ENCODE peak calls at places on chromosomes 13 and 19, in six cellular contexts. K is Peyer's patch, Q is GM10248, I is GM23338, R is gastrocnemius medialis, P is transverse colon. L is an unnamed sample.

GRCh38 chr13:26985285-26985878 is 186.2 kb downstream of the USP12 start:
- DNase-seq in K (peak), Q (peak), I (peak), P (peak), R (peak), L (peak)

GRCh38 chr19:48506138-48506733 is 5.4 kb downstream of the LMTK3 start:
- DNase-seq in R (no peak), P (no peak), K (no peak), I (peak), Q (peak), L (peak)

GRCh38 chr13:28584873-28585317 is 74.0 kb upstream of the POMP start:
- DNase-seq in K (no peak), R (no peak), Q (no peak), I (no peak), P (no peak), L (no peak)

GRCh38 chr19:58277748-58278147 is 1.0 kb upstream of the ZNF8 start:
- DNase-seq in I (no peak), Q (no peak), P (no peak), K (no peak), R (no peak), L (no peak)

GRCh38 chr13:73822671-73823592 is 311.3 kb downstream of the KLF12 start:
- DNase-seq in I (no peak), K (no peak), Q (no peak), P (no peak), R (no peak), L (no peak)

GRCh38 chr13:53285896-53286430 is 257.4 kb downstream of the OLFM4 start:
- DNase-seq in Q (no peak), P (no peak), I (no peak), R (no peak), K (no peak), L (no peak)

GRCh38 chr13:26540319-26540718 is 17.2 kb upstream of the WASF3 start:
- DNase-seq in I (no peak), P (no peak), K (no peak), R (no peak), Q (no peak), L (no peak)

GRCh38 chr13:27177852-27178251 is 6.2 kb upstream of the USP12 start:
- DNase-seq in R (no peak), P (no peak), I (peak), Q (no peak), K (no peak), L (peak)

GRCh38 chr13:55432814-55433213 is 1707.9 kb upstream of the PRR20A start:
- DNase-seq in I (no peak), Q (no peak), K (no peak), P (no peak), R (no peak), L (no peak)

DNA sequence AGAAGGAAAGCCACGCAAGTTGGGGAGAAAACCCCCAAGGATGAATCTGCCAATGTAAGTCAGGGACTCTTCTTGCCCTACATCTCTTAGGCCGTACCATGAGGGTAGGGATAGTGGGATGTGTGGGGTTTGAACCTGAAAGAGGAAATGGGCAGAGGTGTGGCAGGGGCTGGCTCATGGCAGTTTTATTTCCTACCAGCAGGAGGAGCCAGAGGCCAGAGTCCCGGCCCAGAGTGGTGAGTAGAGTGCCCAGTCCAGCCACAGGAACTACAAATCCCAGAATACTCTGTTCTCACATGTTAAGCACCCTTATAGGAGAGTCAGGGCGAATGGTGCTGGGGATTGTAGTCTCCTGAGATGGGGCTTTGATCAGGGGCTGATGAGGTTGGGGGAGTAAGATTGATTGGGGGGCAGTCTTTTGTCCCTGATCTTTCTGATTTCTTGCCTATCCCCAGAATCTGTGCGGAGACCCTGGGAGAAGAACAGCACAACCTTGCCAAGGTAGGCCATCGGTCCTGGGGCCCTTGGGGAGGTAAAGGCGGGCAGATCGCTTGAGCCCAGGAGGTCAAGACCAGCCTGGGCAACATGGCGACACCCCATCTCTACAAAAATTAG is 16.5 kb downstream of the VASP start:
- DNase-seq in R (peak), I (peak), Q (peak), P (peak), K (peak), L (peak)
- TF ChIP-seq CTCF in R (peak), I (peak), Q (peak), P (peak), K (peak), L (peak)

GRCh38 chr19:8690753-8691539 is 7.6 kb downstream of the ACTL9 start:
- DNase-seq in P (no peak), R (no peak), K (no peak), Q (no peak), I (no peak), L (no peak)
- TF ChIP-seq CTCF in P (no peak), R (no peak), K (no peak), Q (no peak), I (no peak), L (no peak)

GRCh38 chr13:75511226-75511625 is 26.4 kb downstream of the COMMD6 start:
- DNase-seq in I (no peak), R (no peak), Q (no peak), K (no peak), P (no peak), L (no peak)

GRCh38 chr13:75505966-75506365 is 24.0 kb upstream of the TBC1D4 start:
- DNase-seq in Q (no peak), R (no peak), I (no peak), P (no peak), K (no peak), L (no peak)

GRCh38 chr13:75505327-75505726 is 23.4 kb upstream of the TBC1D4 start:
- DNase-seq in R (no peak), P (no peak), Q (no peak), I (no peak), K (no peak), L (no peak)

GRCh38 chr13:75508002-75508548 is 26.1 kb upstream of the TBC1D4 start:
- DNase-seq in P (no peak), Q (no peak), R (no peak), K (no peak), I (no peak), L (no peak)

DNA sequence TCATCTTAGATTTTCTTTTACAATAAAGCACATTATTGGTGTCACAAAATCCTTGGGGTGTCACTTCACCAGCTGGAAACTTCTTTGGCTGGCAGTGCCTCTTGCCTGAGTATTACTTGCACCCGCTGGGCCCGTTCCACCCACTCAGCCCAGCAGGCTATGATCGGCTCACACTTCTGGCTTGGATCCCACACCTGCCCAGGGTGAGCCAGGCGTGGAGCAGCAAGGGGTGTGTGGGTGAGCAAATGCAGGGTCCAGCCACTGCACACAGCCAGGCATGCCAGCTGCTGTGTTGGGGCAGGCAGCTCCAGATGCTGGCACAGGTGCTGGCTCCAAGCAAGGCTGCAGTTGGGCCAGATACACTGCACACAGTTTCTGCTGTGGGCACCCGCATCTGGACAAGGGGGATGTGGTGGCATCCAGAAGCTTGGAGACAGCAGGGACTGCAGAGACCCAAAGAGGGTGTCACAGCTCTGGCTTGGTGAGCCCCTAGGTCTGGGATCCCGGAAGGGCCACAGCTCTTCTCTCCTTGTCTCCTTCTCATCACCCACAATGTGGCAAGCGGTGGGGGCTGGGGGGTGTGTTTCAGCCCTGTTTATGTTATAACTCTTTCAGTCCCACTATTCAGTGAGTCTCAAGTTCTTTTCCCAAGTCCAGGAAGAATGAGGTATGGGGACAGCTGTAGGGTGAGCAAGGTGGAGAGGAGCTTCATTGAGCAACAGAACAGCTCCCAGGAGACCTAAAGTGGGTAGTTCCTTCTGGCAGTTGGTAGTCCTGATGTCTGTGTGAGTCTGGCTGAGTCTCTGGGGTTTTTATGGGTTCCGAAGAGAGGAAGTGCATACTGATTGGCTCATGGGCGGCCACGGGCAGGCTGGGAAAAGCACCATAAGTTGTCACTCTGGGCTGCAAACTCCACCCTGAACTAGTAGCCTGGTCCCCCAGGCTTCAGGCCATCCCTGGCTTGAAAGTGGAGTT is 25.3 kb upstream of the TBC1D4 start:
- DNase-seq in R (no peak), P (no peak), I (no peak), Q (no peak), K (no peak), L (no peak)
- TF ChIP-seq CTCF in R (no peak), P (no peak), I (no peak), Q (no peak), K (no peak), L (no peak)

DNA sequence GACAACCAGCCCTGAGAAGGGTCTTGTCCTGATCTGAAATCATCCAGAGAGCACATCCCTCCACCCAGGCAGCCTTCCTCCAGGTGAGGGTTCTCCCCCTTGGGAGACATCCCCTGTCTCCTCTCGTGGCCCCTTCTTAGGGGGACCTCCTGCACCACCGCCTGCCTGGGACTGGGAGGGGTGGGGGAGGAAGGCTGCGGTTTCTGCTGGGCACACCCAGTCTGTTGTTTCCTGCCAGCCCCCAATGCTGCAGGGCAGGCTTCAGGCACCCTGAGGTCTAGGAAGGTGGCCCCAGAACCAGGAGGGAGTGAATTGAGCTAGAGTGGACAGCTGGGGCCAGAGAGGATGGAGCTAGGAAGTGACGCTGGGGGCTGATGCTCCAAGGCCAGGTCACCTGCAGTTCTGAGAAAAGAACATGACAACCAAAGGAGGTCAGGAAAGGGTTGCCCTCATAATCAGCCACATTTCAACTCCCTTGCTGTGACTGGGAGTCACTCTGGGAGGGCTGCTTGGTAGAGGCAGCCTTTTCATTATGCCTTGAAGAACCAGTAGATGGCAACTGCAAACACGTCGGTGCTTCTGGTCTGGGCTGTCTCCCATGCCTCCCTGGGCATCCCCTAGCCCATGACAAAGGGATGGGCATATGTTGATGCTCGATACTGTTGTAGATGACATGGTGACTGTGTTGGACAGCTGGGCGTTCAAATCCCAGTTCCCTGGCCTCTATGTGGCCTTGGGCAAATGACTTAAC is 1.4 kb downstream of the ARHGEF18 start:
- DNase-seq in I (no peak), Q (no peak), P (peak), K (peak), R (no peak), L (no peak)
- TF ChIP-seq CTCF in I (no peak), Q (no peak), P (no peak), K (no peak), R (no peak), L (no peak)

DNA sequence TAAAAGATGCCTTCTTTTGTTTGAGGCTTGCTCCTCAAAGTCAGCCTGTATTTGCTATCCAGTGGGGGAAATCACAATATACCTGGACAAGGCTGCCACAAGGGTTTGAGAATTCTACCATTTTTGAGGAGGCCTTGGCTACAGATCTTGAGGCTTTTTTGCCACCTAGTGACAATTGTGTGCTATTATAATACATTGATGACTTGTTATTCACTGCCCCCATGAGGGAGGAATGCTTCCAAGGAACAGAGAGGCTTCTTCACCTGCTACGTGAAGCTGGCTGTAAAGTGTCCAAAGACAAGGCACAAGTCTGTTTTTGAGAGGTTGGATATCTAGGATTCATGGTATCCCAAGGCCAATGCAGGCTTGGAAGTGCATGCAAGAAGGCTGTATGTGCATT is 72.5 kb downstream of the ZNF708 start:
- DNase-seq in P (no peak), I (peak), K (no peak), Q (no peak), R (no peak), L (no peak)
- TF ChIP-seq CTCF in P (no peak), I (peak), K (no peak), Q (no peak), R (no peak), L (peak)

GRCh38 chr13:23711355-23711754 is 141.1 kb downstream of the TNFRSF19 start:
- DNase-seq in I (no peak), Q (no peak), R (no peak), P (no peak), K (no peak), L (no peak)

GRCh38 chr13:23714672-23715071 is 144.5 kb downstream of the TNFRSF19 start:
- DNase-seq in I (no peak), Q (no peak), P (no peak), K (no peak), R (no peak), L (no peak)

GRCh38 chr13:23718916-23719470 is 148.8 kb downstream of the TNFRSF19 start:
- DNase-seq in Q (no peak), I (no peak), R (no peak), K (no peak), P (no peak), L (no peak)

GRCh38 chr13:23715762-23716235 is 145.6 kb downstream of the TNFRSF19 start:
- DNase-seq in Q (peak), R (no peak), K (no peak), P (no peak), I (peak), L (peak)

DNA sequence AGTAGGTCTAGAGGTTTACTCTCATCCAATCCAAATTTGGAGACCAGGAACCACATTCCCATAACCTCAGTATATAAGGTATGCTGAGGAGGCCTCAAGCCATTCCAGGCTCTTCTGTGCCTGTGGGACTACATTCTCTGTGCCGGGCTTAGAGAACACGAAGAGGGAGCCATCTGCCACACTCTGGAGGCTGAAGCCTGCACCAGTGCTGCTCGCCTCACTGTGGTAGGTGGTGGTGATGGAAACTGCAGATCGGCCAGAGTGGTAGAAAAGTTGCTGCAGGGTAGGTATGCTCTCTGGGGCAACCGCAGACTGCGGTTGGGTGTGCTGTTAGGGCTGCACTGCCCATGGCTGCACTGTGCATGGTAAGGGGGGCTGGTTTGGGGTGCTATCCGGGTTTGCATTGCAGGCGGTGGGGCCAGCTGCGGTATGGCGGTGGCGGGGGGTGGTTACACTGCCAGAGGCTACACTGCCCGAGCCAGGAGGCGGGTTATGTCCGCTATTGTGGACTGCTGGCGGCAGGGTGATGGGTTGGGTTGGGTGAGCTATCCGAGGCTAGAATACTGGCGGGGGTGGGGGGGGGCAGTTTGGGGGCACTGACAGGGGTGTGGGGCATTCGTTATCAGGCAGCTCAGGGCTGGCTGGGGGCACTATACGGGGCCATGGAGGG is 145.0 kb downstream of the TNFRSF19 start:
- DNase-seq in P (no peak), Q (no peak), R (no peak), I (peak), K (no peak), L (no peak)
- TF ChIP-seq CTCF in P (no peak), Q (no peak), R (no peak), I (peak), K (no peak), L (no peak)

GRCh38 chr13:39684531-39685137 is 29.2 kb downstream of the COG6 start:
- DNase-seq in P (no peak), I (peak), R (no peak), Q (peak), K (no peak), L (peak)
- TF ChIP-seq CTCF in P (peak), I (no peak), R (peak), Q (peak), K (peak), L (peak)

DNA sequence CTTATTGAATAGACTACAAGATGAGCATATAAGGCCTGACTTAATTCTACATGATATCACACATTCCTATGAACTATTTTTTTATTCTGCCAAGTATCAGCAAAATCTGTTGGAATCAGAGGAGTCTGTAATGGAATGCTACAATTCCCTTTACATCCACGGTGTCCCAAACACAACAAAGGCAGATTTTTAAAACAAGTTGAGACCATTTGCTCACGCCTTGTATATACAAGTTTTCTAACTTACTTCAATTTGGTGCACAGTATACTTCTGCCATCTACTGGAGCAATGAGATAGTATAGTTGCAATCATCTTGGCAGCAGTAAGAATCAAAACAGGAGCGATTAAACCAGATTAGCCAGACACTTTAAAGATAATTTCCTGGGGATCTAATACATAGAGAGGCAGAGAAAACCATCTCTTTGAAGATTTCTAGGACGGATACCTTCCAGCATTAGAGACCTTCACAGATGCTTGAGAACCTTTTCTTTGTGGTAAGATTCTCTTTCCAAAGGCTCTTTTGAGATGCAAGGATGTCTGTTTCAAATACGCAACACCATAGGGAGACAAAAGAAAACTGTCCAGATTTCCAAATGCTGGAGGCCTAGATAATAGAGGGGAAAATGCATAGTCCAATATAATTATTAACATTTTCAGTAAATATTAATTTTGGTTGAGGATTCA is 302.0 kb upstream of the MIR17HG start:
- DNase-seq in K (no peak), P (no peak), R (no peak), I (peak), Q (peak), L (peak)
- TF ChIP-seq CTCF in K (no peak), P (no peak), R (no peak), I (peak), Q (peak), L (peak)